ENCODE peak calls at places on chromosomes 12 and 14, in six cellular contexts. Q, R, J, H, Y and P are unnamed samples.

GRCh38 chr12:38384816-38385491 is 68.4 kb downstream of the ALG10B start:
- DNase-seq in Q (no peak), R (no peak), J (no peak), H (peak), Y (no peak), P (peak)

GRCh38 chr12:108717243-108717642 is 14.1 kb downstream of the CORO1C start:
- DNase-seq in Q (no peak), R (no peak), J (no peak), H (no peak), Y (no peak), P (no peak)

GRCh38 chr12:27434673-27435565 is 11.6 kb upstream of the SMCO2 start:
- DNase-seq in Q (no peak), R (no peak), J (peak), H (peak), Y (no peak), P (no peak)

GRCh38 chr14:81453166-81453766 is 53.1 kb upstream of the STON2 start:
- DNase-seq in Q (no peak), R (peak), J (no peak), H (peak), Y (peak), P (no peak)

GRCh38 chr12:131226345-131227265 is 272.9 kb downstream of the ADGRD1 start:
- DNase-seq in Q (no peak), R (no peak), J (no peak), H (no peak), Y (no peak), P (no peak)

GRCh38 chr14:100832311-100832960 is 6.5 kb downstream of the MEG3 start:
- DNase-seq in Q (no peak), R (no peak), J (no peak), H (no peak), Y (no peak), P (no peak)

GRCh38 chr12:79659961-79660431 is 30.8 kb downstream of the PAWR start:
- DNase-seq in Q (no peak), R (no peak), J (no peak), H (no peak), Y (no peak), P (no peak)

GRCh38 chr12:47939009-47939601 is 24.3 kb upstream of the TMEM106C start:
- DNase-seq in Q (no peak), R (no peak), J (no peak), H (no peak), Y (no peak), P (no peak)

GRCh38 chr14:33375781-33376180 is 437.1 kb downstream of the NPAS3 start:
- DNase-seq in Q (no peak), R (no peak), J (no peak), H (peak), Y (no peak), P (no peak)

GRCh38 chr12:3727877-3728632 is 24.9 kb downstream of the CRACR2A start:
- DNase-seq in Q (no peak), R (no peak), J (no peak), H (no peak), Y (no peak), P (no peak)

GRCh38 chr12:68119724-68120211 is 39.8 kb downstream of the IFNG start:
- DNase-seq in Q (no peak), R (no peak), J (no peak), H (peak), Y (no peak), P (no peak)

GRCh38 chr12:1309610-1310009 is 284.8 kb downstream of the FBXL14 start:
- DNase-seq in Q (no peak), R (no peak), J (no peak), H (no peak), Y (no peak), P (no peak)

GRCh38 chr12:47833591-47834012 is 13.9 kb upstream of the HDAC7 start:
- DNase-seq in Q (no peak), R (no peak), J (no peak), H (no peak), Y (no peak), P (no peak)

GRCh38 chr12:7039403-7039802 is 21.1 kb upstream of the C1S start:
- DNase-seq in Q (no peak), R (no peak), J (no peak), H (no peak), Y (no peak), P (no peak)

GRCh38 chr14:40268236-40268635 is 836.0 kb upstream of the FBXO33 start:
- DNase-seq in Q (no peak), R (no peak), J (no peak), H (no peak), Y (no peak), P (no peak)

GRCh38 chr12:106601031-106601430 is 18.2 kb downstream of the RFX4 start:
- DNase-seq in Q (no peak), R (no peak), J (no peak), H (no peak), Y (no peak), P (no peak)

GRCh38 chr12:30013051-30013450 is 229.3 kb upstream of the TMTC1 start:
- DNase-seq in Q (no peak), R (no peak), J (no peak), H (no peak), Y (no peak), P (no peak)

GRCh38 chr14:64209428-64210165 is 84.6 kb downstream of the ESR2 start:
- DNase-seq in Q (no peak), R (no peak), J (no peak), H (no peak), Y (no peak), P (peak)